ENCODE peak calls at places on chromosomes 6 and 20, in six cellular contexts. K is upper lobe of left lung, A is tibial nerve, C is colonic mucosa, X is glutamatergic neuron, F is choroid plexus epithelial cell. Z is an unnamed sample.
A peak's percentile ranks its signal among the peaks of the same experiment; 100 is the strongest.

GRCh38 chr6:73394577-73395354 is at the start of gene DDX43:
- DNase-seq in K (peak; percentile 51), A (peak; percentile 64), C (peak; percentile 29), X (no peak), F (peak; percentile 82), Z (no peak)

GRCh38 chr20:44084891-44085290 is 102.1 kb downstream of the JPH2 start:
- DNase-seq in K (no peak), A (no peak), C (no peak), X (no peak), F (no peak), Z (no peak)

GRCh38 chr20:32977281-32978008 is 26.8 kb downstream of the SUN5 start:
- DNase-seq in K (no peak), A (no peak), C (no peak), X (no peak), F (no peak), Z (no peak)

GRCh38 chr6:109236140-109237081 is 141.1 kb downstream of the CEP57L1 start:
- DNase-seq in K (no peak), A (no peak), C (no peak), X (peak; percentile 44), F (no peak), Z (no peak)

GRCh38 chr6:117976030-117976651 is 69.1 kb downstream of the SLC35F1 start:
- DNase-seq in K (no peak), A (peak; percentile 17), C (peak; percentile 20), X (no peak), F (peak; percentile 66), Z (no peak)

GRCh38 chr6:167827062-167827587 is 414 bp downstream of the AFDN start:
- DNase-seq in K (no peak), A (no peak), C (no peak), X (peak; percentile 59), F (no peak), Z (peak; percentile 70)

GRCh38 chr20:45970646-45971424 is 1.2 kb downstream of the ZNF335 start:
- DNase-seq in K (no peak), A (peak; percentile 43), C (no peak), X (no peak), F (peak; percentile 48), Z (no peak)

GRCh38 chr6:154397491-154398195 is 41.0 kb upstream of the IPCEF1 start:
- DNase-seq in K (no peak), A (no peak), C (no peak), X (no peak), F (no peak), Z (no peak)

GRCh38 chr6:3259491-3259958 is 778 bp downstream of the PSMG4 start:
- DNase-seq in K (peak; percentile 31), A (no peak), C (peak; percentile 66), X (peak; percentile 59), F (peak; percentile 47), Z (no peak)
- TF ChIP-seq CTCF in K (no peak), A (no peak), C (no peak), X (no peak), F (peak; percentile 22), Z (no peak)

DNA sequence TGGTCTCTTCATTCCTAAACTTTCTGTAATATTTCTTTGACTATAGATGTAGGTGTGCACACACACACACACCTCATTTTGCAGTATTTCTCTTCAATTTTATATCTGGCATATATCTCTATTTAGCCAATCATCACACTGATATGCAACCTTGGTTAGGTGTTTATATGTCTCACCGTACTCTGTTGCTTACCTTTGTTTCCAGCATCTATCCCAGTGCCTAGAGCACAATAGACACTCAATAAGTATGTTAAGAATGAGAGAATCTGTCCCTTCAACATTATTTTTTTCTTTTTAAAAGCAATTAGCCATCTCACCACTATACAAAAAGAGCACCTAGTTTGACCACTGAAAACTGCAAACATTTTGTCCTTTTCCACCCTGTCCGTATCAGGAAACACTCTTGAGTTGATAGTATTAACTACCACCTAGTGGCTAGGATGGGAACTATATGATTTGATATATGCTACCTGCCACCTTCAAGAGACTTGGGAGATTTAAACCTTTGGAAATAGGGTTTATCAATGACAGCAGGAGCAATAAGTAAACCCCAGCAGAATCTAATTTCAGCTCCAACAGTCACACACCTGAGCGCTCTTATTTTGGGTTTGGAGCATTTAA is 48.7 kb upstream of the RSPO3 start:
- DNase-seq in K (no peak), A (no peak), C (no peak), X (no peak), F (peak; percentile 79), Z (no peak)
- TF ChIP-seq CTCF in K (no peak), A (peak; percentile 13), C (peak; percentile 41), X (peak; percentile 75), F (peak; percentile 64), Z (peak; percentile 74)

DNA sequence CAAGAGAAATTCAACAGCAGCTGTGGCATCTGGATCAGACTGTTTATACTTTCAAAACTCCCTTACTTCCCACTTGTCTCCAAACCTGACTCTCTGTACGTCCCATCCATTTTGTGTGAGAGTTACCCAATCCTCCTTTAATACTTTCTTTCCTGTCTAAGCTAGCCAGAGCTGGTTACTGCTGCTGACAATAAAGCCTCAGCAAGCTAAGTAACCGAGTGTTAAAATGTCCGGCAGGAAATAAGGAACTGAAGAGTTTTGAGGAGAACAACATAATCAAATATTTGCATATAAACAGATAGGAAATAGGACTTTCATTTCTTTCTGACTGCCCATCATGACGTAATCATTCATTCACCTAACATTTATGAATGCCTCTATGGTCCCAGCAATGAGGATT is 11.6 kb downstream of the TMEM30A start:
- DNase-seq in K (no peak), A (no peak), C (no peak), X (no peak), F (no peak), Z (no peak)
- TF ChIP-seq CTCF in K (no peak), A (no peak), C (no peak), X (no peak), F (no peak), Z (no peak)

DNA sequence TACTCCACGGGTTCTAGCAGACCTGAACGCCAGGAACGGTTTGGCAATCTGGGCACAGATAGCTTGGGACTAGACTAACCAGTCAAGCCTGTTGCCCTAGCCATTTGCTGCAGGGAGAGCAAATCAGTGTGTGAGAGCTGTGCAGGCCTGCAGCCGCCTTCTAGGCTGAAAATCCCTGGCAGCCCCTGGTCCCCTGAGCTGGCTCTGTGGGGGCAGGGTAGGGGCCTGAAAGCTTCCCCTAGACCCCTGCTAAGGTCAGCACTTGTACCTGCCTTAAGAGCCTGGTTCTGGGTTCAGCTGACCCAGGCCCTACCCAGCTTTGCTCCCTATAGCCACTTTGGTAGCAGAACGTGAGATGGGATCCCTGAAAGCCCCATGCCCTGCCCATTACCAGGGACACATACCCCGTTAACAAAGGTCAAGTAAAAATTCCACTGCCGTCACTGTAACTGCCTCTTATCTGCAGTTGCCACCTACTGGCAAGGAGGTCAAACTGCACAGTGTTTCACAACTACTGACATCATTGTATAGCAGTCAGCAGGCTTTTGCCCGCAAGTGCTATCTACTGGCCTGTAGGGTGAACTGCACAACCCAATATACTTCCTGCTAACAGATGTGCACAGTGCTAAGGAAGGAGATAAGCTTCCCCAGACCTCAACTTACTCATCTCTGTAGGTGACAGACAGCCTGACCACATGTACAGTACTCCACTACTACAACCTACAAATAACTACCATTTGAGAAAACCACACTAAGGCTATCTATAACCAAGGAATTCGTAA is 95.1 kb upstream of the OLIG3 start:
- DNase-seq in K (peak; percentile 23), A (no peak), C (peak; percentile 18), X (no peak), F (peak; percentile 73), Z (no peak)
- TF ChIP-seq CTCF in K (peak; percentile 63), A (peak; percentile 20), C (peak; percentile 30), X (peak; percentile 68), F (peak; percentile 64), Z (peak; percentile 41)

GRCh38 chr20:38164069-38164468 is 1.0 kb downstream of the TGM2 start:
- DNase-seq in K (no peak), A (no peak), C (no peak), X (no peak), F (no peak), Z (no peak)

GRCh38 chr20:38161412-38161774 is 3.7 kb downstream of the TGM2 start:
- DNase-seq in K (no peak), A (no peak), C (no peak), X (no peak), F (no peak), Z (no peak)

GRCh38 chr20:38162149-38162548 is 2.9 kb downstream of the TGM2 start:
- DNase-seq in K (no peak), A (no peak), C (no peak), X (no peak), F (no peak), Z (no peak)

GRCh38 chr20:38164624-38165088 is 414 bp downstream of the TGM2 start:
- DNase-seq in K (no peak), A (no peak), C (no peak), X (no peak), F (no peak), Z (no peak)

GRCh38 chr20:38162878-38163875 is 1.9 kb downstream of the TGM2 start:
- DNase-seq in K (no peak), A (no peak), C (no peak), X (no peak), F (no peak), Z (no peak)
- TF ChIP-seq CTCF in K (no peak), A (no peak), C (no peak), X (no peak), F (no peak), Z (no peak)

GRCh38 chr6:5506149-5506548 is 244.8 kb downstream of the FARS2 start:
- DNase-seq in K (no peak), A (no peak), C (no peak), X (no peak), F (no peak), Z (no peak)

GRCh38 chr6:5506575-5506974 is 245.3 kb downstream of the FARS2 start:
- DNase-seq in K (no peak), A (no peak), C (no peak), X (no peak), F (no peak), Z (no peak)

GRCh38 chr6:5501837-5502236 is 240.5 kb downstream of the FARS2 start:
- DNase-seq in K (no peak), A (no peak), C (no peak), X (no peak), F (no peak), Z (no peak)

GRCh38 chr6:5507056-5507722 is 245.9 kb downstream of the FARS2 start:
- DNase-seq in K (no peak), A (no peak), C (no peak), X (no peak), F (no peak), Z (no peak)

DNA sequence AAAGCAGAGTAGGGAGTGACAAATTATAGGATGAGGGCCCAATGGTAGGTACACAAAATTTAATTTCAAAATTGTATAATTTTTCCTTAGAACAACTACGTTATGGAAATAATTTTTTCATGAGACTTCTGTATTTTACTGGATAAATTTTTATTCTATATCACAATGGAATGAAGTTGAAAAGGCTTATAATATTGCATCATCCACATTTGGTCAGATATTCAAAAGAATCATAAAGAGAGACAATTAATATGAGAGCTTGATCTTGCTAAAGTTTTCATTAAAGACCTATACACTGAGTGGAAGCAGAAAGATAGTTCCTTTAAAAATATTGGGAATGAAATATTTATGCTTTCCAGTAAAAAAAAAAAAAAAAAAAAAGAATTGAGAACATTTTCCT is 242.8 kb downstream of the FARS2 start:
- DNase-seq in K (no peak), A (no peak), C (no peak), X (no peak), F (no peak), Z (no peak)
- TF ChIP-seq CTCF in K (no peak), A (no peak), C (no peak), X (no peak), F (no peak), Z (no peak)

GRCh38 chr6:75588947-75589346 is 12.7 kb upstream of the SENP6 start:
- DNase-seq in K (no peak), A (no peak), C (no peak), X (no peak), F (no peak), Z (no peak)
- TF ChIP-seq CTCF in K (no peak), A (no peak), C (no peak), X (no peak), F (no peak), Z (no peak)

Z was measured in mesothelial cell of epicardium.